ENCODE peak calls at places on chromosome 9, in seven cellular contexts. R is GM12865, H is PC-3, A is AG04450, Y is type B pancreatic cell, C is upper lobe of left lung, U is epithelial cell of esophagus. M is an unnamed sample.

GRCh38 chr9:91711755-91712591 is 238.1 kb downstream of the ROR2 start:
- DNase-seq in R (peak), H (peak), A (no peak), Y (no peak), C (peak), U (peak), M (no peak)

GRCh38 chr9:77981332-77981731 is 50.3 kb downstream of the GNAQ start:
- DNase-seq in R (peak), H (no peak), A (no peak), Y (no peak), C (peak), U (peak), M (no peak)

GRCh38 chr9:131627846-131628820 is 82.8 kb downstream of the PRRT1B start:
- DNase-seq in R (peak), H (no peak), A (no peak), Y (no peak), C (peak), U (no peak), M (no peak)

GRCh38 chr9:4097490-4097889 is 202.4 kb downstream of the GLIS3 start:
- DNase-seq in R (no peak), H (no peak), A (no peak), Y (no peak), C (no peak), U (no peak), M (no peak)

GRCh38 chr9:124812401-124813016 is 35.6 kb downstream of the OLFML2A start:
- DNase-seq in R (no peak), H (peak), A (peak), Y (no peak), C (no peak), U (peak), M (no peak)

GRCh38 chr9:82789155-82789824 is 273.7 kb downstream of the RASEF start:
- DNase-seq in R (no peak), H (no peak), A (no peak), Y (no peak), C (no peak), U (no peak), M (no peak)

GRCh38 chr9:20236676-20237075 is 385.6 kb downstream of the MLLT3 start:
- DNase-seq in R (no peak), H (no peak), A (no peak), Y (no peak), C (peak), U (peak), M (no peak)

GRCh38 chr9:38649731-38650363 is 29.5 kb upstream of the ANKRD18A start:
- DNase-seq in R (no peak), H (no peak), A (no peak), Y (no peak), C (no peak), U (no peak), M (no peak)

GRCh38 chr9:130983283-130983670 is 25.7 kb upstream of the LAMC3 start:
- DNase-seq in R (no peak), H (no peak), A (no peak), Y (no peak), C (no peak), U (no peak), M (no peak)

GRCh38 chr9:34689512-34689911 is 1.6 kb downstream of the CCL19 start:
- DNase-seq in R (no peak), H (no peak), A (no peak), Y (no peak), C (no peak), U (no peak), M (no peak)

GRCh38 chr9:33818167-33818831 is 1.3 kb downstream of the UBE2R2 start:
- DNase-seq in R (peak), H (peak), A (no peak), Y (no peak), C (peak), U (no peak), M (no peak)

GRCh38 chr9:136089697-136090045 is 5.4 kb downstream of the NACC2 start:
- DNase-seq in R (peak), H (peak), A (no peak), Y (no peak), C (no peak), U (no peak), M (no peak)

GRCh38 chr9:130298663-130299279 is 33.2 kb downstream of the HMCN2 start:
- DNase-seq in R (no peak), H (peak), A (no peak), Y (no peak), C (no peak), U (peak), M (peak)

GRCh38 chr9:34578241-34579096 is 11.1 kb downstream of the CNTFR start:
- DNase-seq in R (no peak), H (no peak), A (no peak), Y (no peak), C (no peak), U (peak), M (peak)

GRCh38 chr9:17574342-17574741 is 4.5 kb upstream of the SH3GL2 start:
- DNase-seq in R (no peak), H (no peak), A (no peak), Y (no peak), C (no peak), U (no peak), M (no peak)

GRCh38 chr9:5364294-5364990 is 24.8 kb upstream of the RLN1 start:
- DNase-seq in R (peak), H (no peak), A (no peak), Y (no peak), C (no peak), U (peak), M (no peak)

GRCh38 chr9:110192531-110193326 is 15.2 kb downstream of the C9orf152 start:
- DNase-seq in R (peak), H (no peak), A (peak), Y (no peak), C (peak), U (no peak), M (no peak)

GRCh38 chr9:112334319-112334828 is 955 bp upstream of the PTBP3 start:
- DNase-seq in R (peak), H (peak), A (no peak), Y (no peak), C (no peak), U (peak), M (no peak)

GRCh38 chr9:35844628-35845301 is 15.7 kb downstream of the TMEM8B start:
- DNase-seq in R (peak), H (peak), A (peak), Y (no peak), C (peak), U (peak), M (no peak)

GRCh38 chr9:117239428-117239827 is 175.4 kb downstream of the ASTN2 start:
- DNase-seq in R (no peak), H (no peak), A (no peak), Y (no peak), C (no peak), U (no peak), M (no peak)

GRCh38 chr9:18255747-18256146 is 218.2 kb upstream of the ADAMTSL1 start:
- DNase-seq in R (no peak), H (no peak), A (no peak), Y (no peak), C (no peak), U (no peak), M (no peak)

GRCh38 chr9:127025042-127025441 is 97.4 kb downstream of the ANGPTL2 start:
- DNase-seq in R (no peak), H (peak), A (no peak), Y (no peak), C (no peak), U (peak), M (no peak)

GRCh38 chr9:21590058-21590996 is 108.2 kb upstream of the IFNE start:
- DNase-seq in R (no peak), H (peak), A (no peak), Y (no peak), C (no peak), U (peak), M (no peak)

GRCh38 chr9:747567-747966 is 93.9 kb upstream of the DMRT1 start:
- DNase-seq in R (no peak), H (no peak), A (no peak), Y (no peak), C (no peak), U (peak), M (no peak)

GRCh38 chr9:114378016-114378415 is 9.8 kb downstream of the AKNA start:
- DNase-seq in R (no peak), H (no peak), A (no peak), Y (no peak), C (no peak), U (no peak), M (no peak)

GRCh38 chr9:114376586-114376985 is 11.2 kb downstream of the AKNA start:
- DNase-seq in R (no peak), H (no peak), A (no peak), Y (no peak), C (no peak), U (no peak), M (no peak)

GRCh38 chr9:114380988-114381387 is 6.8 kb downstream of the AKNA start:
- DNase-seq in R (no peak), H (no peak), A (no peak), Y (no peak), C (no peak), U (no peak), M (no peak)

GRCh38 chr9:114377046-114377445 is 10.7 kb downstream of the AKNA start:
- DNase-seq in R (no peak), H (no peak), A (no peak), Y (no peak), C (no peak), U (no peak), M (no peak)

GRCh38 chr9:114378883-114379282 is 8.9 kb downstream of the AKNA start:
- DNase-seq in R (no peak), H (no peak), A (no peak), Y (no peak), C (no peak), U (no peak), M (no peak)
- TF ChIP-seq CTCF in R (no peak), H (no peak), A (no peak), Y (no peak), C (no peak), U (no peak), M (no peak)

DNA sequence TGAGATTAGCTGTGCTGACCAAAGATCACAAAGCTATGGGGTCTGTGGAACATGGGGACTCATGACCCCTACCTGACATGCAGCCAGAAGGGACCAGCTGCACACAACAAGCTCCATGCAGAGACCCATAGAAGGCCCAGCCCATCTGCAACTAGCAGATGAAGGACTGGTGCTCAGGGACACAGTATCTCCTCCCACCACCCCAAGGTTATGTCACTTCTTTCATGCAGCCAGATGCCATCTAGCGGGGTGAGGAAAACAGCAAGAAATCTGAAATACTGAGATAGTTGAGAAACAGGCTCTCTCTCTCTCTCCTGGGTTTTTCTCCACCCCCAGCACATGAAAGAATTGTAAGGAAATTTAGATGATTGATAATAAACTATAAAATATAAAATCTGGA is 161.3 kb upstream of the DAPK1 start:
- DNase-seq in R (peak), H (peak), A (no peak), Y (no peak), C (no peak), U (no peak), M (no peak)
- TF ChIP-seq CTCF in R (peak), H (no peak), A (no peak), Y (no peak), C (no peak), U (no peak), M (no peak)

GRCh38 chr9:74645007-74645639 is 148.0 kb downstream of the RORB start:
- DNase-seq in R (peak), H (peak), A (no peak), Y (no peak), C (no peak), U (peak), M (peak)
- TF ChIP-seq CTCF in R (peak), H (peak), A (peak), Y (peak), C (peak), U (peak), M (peak)

DNA sequence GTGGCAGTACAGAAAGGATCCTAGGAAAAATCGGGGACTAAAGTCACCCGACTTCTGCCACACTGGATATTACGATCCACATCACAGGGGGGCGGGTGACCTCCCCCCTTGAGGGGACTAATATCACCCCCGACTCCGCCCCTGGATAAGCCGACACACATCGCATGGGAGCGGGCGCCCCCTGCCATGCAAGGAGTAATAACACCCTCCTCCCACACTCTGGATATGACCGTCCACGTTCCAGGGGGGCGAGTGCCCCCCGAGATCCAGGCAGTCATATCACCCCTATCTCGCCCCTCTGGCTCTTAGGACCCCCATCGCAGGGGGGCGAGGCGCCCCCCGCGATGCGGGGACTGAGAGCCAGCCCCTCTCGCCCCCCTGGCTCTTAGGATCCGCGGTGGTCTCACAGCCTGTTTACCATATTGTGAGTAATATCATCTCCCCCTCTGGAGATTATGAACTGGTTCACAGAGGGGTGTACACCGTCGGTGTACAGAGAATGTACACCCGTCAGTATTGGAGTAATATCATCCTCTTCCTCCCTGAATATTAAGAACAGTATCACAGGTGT is 423.0 kb downstream of the DIRAS2 start:
- DNase-seq in R (peak), H (peak), A (no peak), Y (no peak), C (peak), U (no peak), M (no peak)
- TF ChIP-seq CTCF in R (peak), H (no peak), A (no peak), Y (peak), C (peak), U (peak), M (peak)

DNA sequence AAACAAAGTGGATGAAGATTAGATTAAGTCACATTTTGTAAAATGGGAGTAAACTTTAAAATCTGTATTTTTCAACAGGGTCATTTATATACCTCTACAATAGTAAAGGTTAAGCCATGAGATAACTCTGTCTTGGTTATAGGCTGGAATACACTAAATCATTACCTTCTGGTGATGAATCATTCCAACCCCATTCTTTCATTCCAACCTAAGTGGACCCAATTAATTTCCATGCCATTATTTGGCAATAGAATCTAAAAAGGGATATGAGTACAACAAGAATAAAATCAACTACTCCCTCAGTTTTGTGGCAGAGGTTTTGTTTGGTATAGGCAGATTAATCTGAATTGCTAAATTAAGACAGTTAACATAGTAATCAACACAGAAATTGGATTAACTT is 54.3 kb downstream of the ELAVL2 start:
- DNase-seq in R (no peak), H (peak), A (no peak), Y (no peak), C (no peak), U (no peak), M (no peak)
- TF ChIP-seq CTCF in R (no peak), H (no peak), A (no peak), Y (no peak), C (no peak), U (no peak), M (no peak)

GRCh38 chr9:98778711-98779530 is 17.4 kb downstream of the ANKS6 start:
- DNase-seq in R (no peak), H (peak), A (no peak), Y (no peak), C (peak), U (peak), M (no peak)
- TF ChIP-seq CTCF in R (no peak), H (no peak), A (no peak), Y (no peak), C (no peak), U (no peak), M (no peak)

DNA sequence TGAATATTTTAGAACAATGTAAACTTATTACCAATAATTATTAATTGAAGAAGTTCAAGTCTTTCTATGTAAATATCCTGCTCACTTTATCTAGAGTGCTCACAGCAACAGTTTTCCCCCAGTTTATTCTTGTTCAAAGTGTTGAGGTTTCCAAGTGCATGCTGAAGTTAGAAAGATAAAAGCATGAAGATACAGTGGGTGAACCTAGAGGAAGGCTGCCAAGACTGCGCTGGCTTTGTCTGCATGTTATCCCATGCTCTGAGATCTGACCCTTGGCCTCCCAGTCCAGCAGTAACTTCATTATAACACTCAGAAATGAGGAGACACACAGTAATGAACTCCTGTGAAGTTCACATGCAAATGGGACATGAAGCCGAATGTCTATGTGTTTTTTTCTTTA is 76.0 kb upstream of the PIP5K1B start:
- DNase-seq in R (no peak), H (no peak), A (no peak), Y (no peak), C (no peak), U (no peak), M (no peak)
- TF ChIP-seq CTCF in R (no peak), H (no peak), A (no peak), Y (no peak), C (no peak), U (no peak), M (no peak)